ENCODE peak calls at places on chromosomes 12 and 14, in six cellular contexts. O, N, C, T, P and U are unnamed samples.

GRCh38 chr12:53292441-53292840 is 2.9 kb upstream of the PFDN5 start:
- DNase-seq in C (no peak), O (no peak), T (no peak), N (no peak), P (no peak), U (no peak)

GRCh38 chr12:102302553-102302952 is 104.9 kb upstream of the PMCH start:
- DNase-seq in C (no peak), T (no peak), P (no peak), N (no peak), O (no peak), U (no peak)

GRCh38 chr14:105474478-105475268 is at the start of gene CRIP2:
- DNase-seq in C (no peak), N (no peak), P (peak), O (no peak), T (no peak), U (no peak)

GRCh38 chr12:77064891-77065360 is 443 bp downstream of the E2F7 start:
- DNase-seq in O (no peak), N (peak), T (no peak), P (no peak), C (no peak), U (no peak)

GRCh38 chr12:77995436-77996167 is 164.9 kb downstream of the NAV3 start:
- DNase-seq in O (no peak), C (no peak), N (no peak), P (no peak), T (no peak), U (peak)

GRCh38 chr14:43539210-43539609 is 967.9 kb downstream of the FSCB start:
- DNase-seq in C (no peak), O (peak), N (no peak), P (no peak), T (no peak), U (no peak)

GRCh38 chr12:3137268-3137761 is 60.1 kb downstream of the TSPAN9 start:
- DNase-seq in P (peak), O (no peak), T (no peak), N (peak), C (no peak), U (no peak)

GRCh38 chr14:73796881-73797539 is 54.6 kb upstream of the PTGR2 start:
- DNase-seq in P (no peak), O (no peak), T (no peak), C (no peak), N (no peak), U (no peak)

GRCh38 chr12:109830718-109831117 is 2.5 kb downstream of the TRPV4 start:
- DNase-seq in N (no peak), T (no peak), O (no peak), P (no peak), C (no peak), U (no peak)

GRCh38 chr12:40646891-40647290 is 45.3 kb upstream of the CNTN1 start:
- DNase-seq in N (no peak), T (no peak), C (no peak), O (no peak), P (no peak), U (no peak)

GRCh38 chr12:46523863-46524770 is 151.5 kb upstream of the SLC38A2 start:
- DNase-seq in N (no peak), C (no peak), P (no peak), T (peak), O (no peak), U (peak)

GRCh38 chr12:124677552-124678356 is 110.3 kb upstream of the NCOR2 start:
- DNase-seq in C (no peak), N (no peak), O (no peak), P (no peak), T (no peak), U (no peak)

GRCh38 chr12:55712700-55713415 is 3.0 kb upstream of the BLOC1S1 start:
- DNase-seq in P (no peak), O (no peak), C (no peak), T (no peak), N (peak), U (no peak)

GRCh38 chr12:6307521-6307920 is 3.0 kb upstream of the PLEKHG6 start:
- DNase-seq in C (no peak), O (no peak), N (no peak), P (no peak), T (no peak), U (no peak)

GRCh38 chr12:122308811-122309210 is 42.5 kb upstream of the VPS33A start:
- DNase-seq in T (peak), P (no peak), O (no peak), C (no peak), N (no peak), U (no peak)

GRCh38 chr14:102838531-102838930 is 61.3 kb downstream of the TRAF3 start:
- DNase-seq in P (no peak), T (no peak), C (no peak), N (no peak), O (no peak), U (no peak)

GRCh38 chr14:62957562-62957961 is 87.7 kb downstream of the KCNH5 start:
- DNase-seq in N (no peak), P (no peak), C (no peak), O (no peak), T (peak), U (peak)